ENCODE peak calls at places on chromosomes 5 and 9, in six cellular contexts. V, A, B, L, R and Z are unnamed samples.

GRCh38 chr5:36403601-36404311 is 102.1 kb upstream of the RANBP3L start:
- DNase-seq in V (no peak), A (no peak), B (no peak), L (no peak), R (no peak), Z (no peak)

GRCh38 chr9:22452415-22453010 is 5.9 kb downstream of the DMRTA1 start:
- DNase-seq in V (peak), A (peak), B (no peak), L (no peak), R (no peak), Z (no peak)

GRCh38 chr5:56649569-56649968 is 165.8 kb upstream of the MAP3K1 start:
- DNase-seq in V (no peak), A (no peak), B (peak), L (no peak), R (no peak), Z (no peak)

GRCh38 chr9:127976498-127976897 is 4.3 kb downstream of the EEIG1 start:
- DNase-seq in V (no peak), A (no peak), B (no peak), L (no peak), R (no peak), Z (no peak)

GRCh38 chr9:109064963-109065701 is 51.8 kb upstream of the CTNNAL1 start:
- DNase-seq in V (no peak), A (peak), B (no peak), L (no peak), R (no peak), Z (no peak)

GRCh38 chr9:4927043-4927471 is 58.0 kb upstream of the JAK2 start:
- DNase-seq in V (no peak), A (no peak), B (no peak), L (no peak), R (peak), Z (no peak)

GRCh38 chr9:113636165-113636564 is 172.6 kb downstream of the RGS3 start:
- DNase-seq in V (peak), A (no peak), B (no peak), L (no peak), R (no peak), Z (no peak)

GRCh38 chr5:164185000-164185399 is 679.6 kb downstream of the MAT2B start:
- DNase-seq in V (no peak), A (no peak), B (no peak), L (no peak), R (no peak), Z (no peak)

GRCh38 chr9:89874351-89875321 is 269.8 kb downstream of the GADD45G start:
- DNase-seq in V (no peak), A (no peak), B (peak), L (no peak), R (no peak), Z (no peak)

GRCh38 chr5:61292130-61292672 is 39.9 kb upstream of the ZSWIM6 start:
- DNase-seq in V (no peak), A (no peak), B (no peak), L (no peak), R (no peak), Z (no peak)

GRCh38 chr5:156411131-156411727 is 84.3 kb downstream of the SGCD start:
- DNase-seq in V (no peak), A (no peak), B (no peak), L (no peak), R (no peak), Z (no peak)

GRCh38 chr5:64925123-64925522 is 156.4 kb downstream of the CWC27 start:
- DNase-seq in V (no peak), A (no peak), B (no peak), L (no peak), R (no peak), Z (no peak)

GRCh38 chr5:89308606-89309040 is 425.6 kb upstream of the MEF2C start:
- DNase-seq in V (no peak), A (no peak), B (no peak), L (no peak), R (no peak), Z (no peak)

GRCh38 chr9:23769307-23769935 is 56.6 kb downstream of the ELAVL2 start:
- DNase-seq in V (no peak), A (no peak), B (no peak), L (no peak), R (no peak), Z (no peak)

GRCh38 chr9:36152741-36153438 is 16.3 kb upstream of the CCIN start:
- DNase-seq in V (no peak), A (no peak), B (no peak), L (no peak), R (no peak), Z (no peak)

GRCh38 chr9:36158122-36158521 is 11.1 kb upstream of the CCIN start:
- DNase-seq in V (no peak), A (no peak), B (no peak), L (no peak), R (no peak), Z (no peak)

GRCh38 chr9:36150529-36151305 is 14.2 kb downstream of the GLIPR2 start:
- DNase-seq in V (peak), A (no peak), B (no peak), L (no peak), R (no peak), Z (no peak)

GRCh38 chr9:36151306-36152210 is 15.0 kb downstream of the GLIPR2 start:
- DNase-seq in V (no peak), A (no peak), B (no peak), L (no peak), R (no peak), Z (no peak)

GRCh38 chr9:36154213-36154952 is 14.8 kb upstream of the CCIN start:
- DNase-seq in V (no peak), A (no peak), B (no peak), L (no peak), R (no peak), Z (no peak)
- TF ChIP-seq SIN3A in V (no peak), A (no peak), B (no peak), L (no peak), R (no peak), Z (no peak)

GRCh38 chr5:99019254-99019653 is 90.4 kb upstream of the CHD1 start:
- DNase-seq in V (no peak), A (no peak), B (no peak), L (no peak), R (no peak), Z (no peak)
- TF ChIP-seq SIN3A in V (no peak), A (no peak), B (no peak), L (no peak), R (no peak), Z (no peak)

DNA sequence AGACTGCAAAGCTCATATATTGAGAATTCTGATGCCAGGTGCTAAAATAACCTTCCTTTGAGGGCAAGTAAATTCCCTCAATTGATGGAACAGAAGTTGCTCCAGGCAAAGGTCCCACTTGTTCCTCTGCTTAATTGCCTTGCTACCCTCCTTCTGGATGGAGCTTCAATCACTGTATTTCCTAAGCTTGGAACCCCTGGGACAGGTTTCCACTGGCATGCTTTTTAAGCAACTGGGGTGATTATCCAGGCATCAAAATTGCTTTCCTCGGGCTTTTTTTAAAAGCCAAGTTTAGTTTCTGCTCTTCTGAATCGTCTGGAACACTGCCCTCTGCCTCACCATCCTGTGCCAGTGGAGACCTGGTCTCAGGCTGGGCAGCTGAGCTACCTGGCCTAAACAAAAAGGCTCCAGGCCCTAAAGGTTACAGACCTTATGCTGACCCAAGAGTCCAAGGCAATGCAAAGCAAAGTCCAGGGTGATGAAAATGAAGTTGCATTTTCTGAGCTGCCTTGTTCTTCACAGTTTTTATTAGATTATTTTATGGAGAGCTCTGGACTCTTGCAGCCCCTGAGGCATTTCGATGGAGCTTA is 167.9 kb upstream of the CD180 start:
- DNase-seq in V (no peak), A (no peak), B (no peak), L (no peak), R (no peak), Z (no peak)
- TF ChIP-seq SIN3A in V (no peak), A (no peak), B (no peak), L (no peak), R (no peak), Z (no peak)

GRCh38 chr5:74829413-74829812 is 36.8 kb downstream of the FAM169A start:
- DNase-seq in V (no peak), A (no peak), B (no peak), L (no peak), R (no peak), Z (no peak)

GRCh38 chr5:74839228-74839627 is 27.0 kb downstream of the FAM169A start:
- DNase-seq in V (no peak), A (no peak), B (no peak), L (no peak), R (no peak), Z (no peak)

GRCh38 chr5:74838262-74838661 is 27.9 kb downstream of the FAM169A start:
- DNase-seq in V (no peak), A (no peak), B (no peak), L (no peak), R (no peak), Z (no peak)

GRCh38 chr5:74837115-74837514 is 29.1 kb downstream of the FAM169A start:
- DNase-seq in V (no peak), A (no peak), B (no peak), L (no peak), R (no peak), Z (no peak)

DNA sequence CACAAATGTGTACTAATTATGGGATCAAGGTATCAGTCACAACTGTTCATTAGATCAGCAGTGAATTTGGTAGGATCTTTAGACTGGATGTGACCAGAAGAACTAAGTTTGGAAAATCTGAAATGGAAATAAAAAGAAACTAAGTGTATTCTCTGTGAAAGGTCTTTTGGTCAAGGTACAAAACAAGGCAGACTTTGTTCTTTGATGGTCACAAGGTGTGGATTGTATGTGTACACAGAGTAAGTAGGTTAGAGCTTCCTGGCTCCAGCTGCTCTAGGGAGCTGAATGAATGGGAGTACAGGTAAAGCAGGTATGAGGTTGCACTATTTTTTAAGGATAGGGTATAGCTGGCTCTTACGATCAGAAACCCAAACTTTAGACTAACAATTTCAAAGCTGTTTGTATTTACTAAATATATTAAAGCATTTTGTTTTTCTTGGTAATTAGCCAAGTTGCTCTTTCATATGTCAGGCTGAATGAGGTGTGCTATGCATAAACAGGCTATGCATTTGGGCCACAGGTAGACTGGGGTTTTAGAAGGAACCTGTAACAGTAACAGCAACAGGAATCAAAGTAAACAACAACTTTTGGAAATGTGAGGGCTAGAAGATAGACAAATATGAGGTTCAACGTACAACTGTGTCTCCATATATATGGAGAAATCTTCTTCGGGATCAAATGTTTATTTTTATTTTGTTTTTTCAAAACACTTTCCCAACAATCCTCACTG is 32.5 kb downstream of the FAM169A start:
- DNase-seq in V (peak), A (no peak), B (no peak), L (no peak), R (no peak), Z (no peak)
- TF ChIP-seq SIN3A in V (no peak), A (no peak), B (no peak), L (no peak), R (no peak), Z (no peak)

GRCh38 chr9:126705311-126705766 is 91.6 kb downstream of the LMX1B start:
- DNase-seq in V (peak), A (peak), B (peak), L (peak), R (peak), Z (peak)
- TF ChIP-seq SIN3A in V (no peak), A (no peak), B (no peak), L (no peak), R (no peak), Z (no peak)

GRCh38 chr5:135228236-135228635 is 170.8 kb downstream of the MACROH2A1 start:
- DNase-seq in V (no peak), A (no peak), B (no peak), L (no peak), R (no peak), Z (no peak)

GRCh38 chr5:135231289-135231688 is 167.7 kb downstream of the MACROH2A1 start:
- DNase-seq in V (no peak), A (no peak), B (no peak), L (peak), R (no peak), Z (no peak)

GRCh38 chr5:135229122-135229521 is 169.9 kb downstream of the MACROH2A1 start:
- DNase-seq in V (no peak), A (no peak), B (no peak), L (no peak), R (no peak), Z (no peak)

GRCh38 chr5:135229679-135230132 is 169.3 kb downstream of the MACROH2A1 start:
- DNase-seq in V (peak), A (no peak), B (no peak), L (no peak), R (no peak), Z (no peak)

DNA sequence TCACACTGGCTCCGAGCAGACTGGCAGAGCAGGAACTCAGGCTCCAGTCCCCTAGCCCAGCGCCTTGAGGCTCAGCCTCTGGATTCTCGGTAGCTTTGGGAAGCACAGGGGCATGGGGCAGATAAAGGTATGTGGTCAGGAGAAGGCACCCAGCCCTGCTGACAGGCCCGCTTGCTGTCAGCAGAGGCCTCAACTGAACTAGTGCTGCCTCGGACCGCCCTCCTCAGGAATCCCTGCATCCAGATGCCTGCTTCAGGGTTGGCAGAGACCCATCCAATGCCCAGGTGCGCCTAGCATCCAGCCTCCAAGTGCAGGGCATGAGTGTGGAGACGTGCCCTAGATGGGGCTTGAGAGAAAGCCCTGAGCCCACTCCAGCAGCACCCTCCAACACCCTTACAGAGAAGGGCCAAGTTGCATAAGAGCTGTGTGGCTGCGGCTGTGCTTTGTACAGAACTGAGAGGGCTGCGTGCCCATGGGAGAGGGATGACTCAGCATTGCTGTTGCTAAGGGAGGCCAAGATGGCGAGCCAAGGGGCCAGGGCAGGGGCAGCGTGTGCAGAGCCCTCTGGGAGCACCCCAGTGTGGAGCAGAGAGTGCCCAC is 168.6 kb downstream of the MACROH2A1 start:
- DNase-seq in V (peak), A (no peak), B (no peak), L (peak), R (no peak), Z (no peak)
- TF ChIP-seq SIN3A in V (no peak), A (no peak), B (no peak), L (no peak), R (no peak), Z (no peak)

DNA sequence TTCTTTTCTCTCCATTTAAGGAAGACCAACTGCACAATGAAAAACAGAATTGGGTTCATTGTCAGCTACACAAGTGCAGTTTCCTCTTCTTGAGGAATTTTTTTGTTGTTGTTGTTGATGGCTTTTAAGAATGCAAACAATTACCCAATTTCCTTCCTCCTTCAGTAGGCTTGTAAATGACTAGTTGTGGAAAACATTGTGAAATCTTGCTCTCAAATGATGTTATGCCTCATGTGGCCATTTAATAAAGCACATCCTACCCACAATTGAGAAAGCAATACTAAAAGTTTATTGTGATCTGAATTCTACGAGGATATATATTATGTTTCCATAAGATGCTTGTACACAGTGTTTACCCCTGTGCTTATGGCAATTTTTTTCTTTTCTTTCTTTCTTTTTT is 171.6 kb downstream of the FAM174A start:
- DNase-seq in V (no peak), A (no peak), B (no peak), L (no peak), R (no peak), Z (peak)
- TF ChIP-seq SIN3A in V (no peak), A (no peak), B (no peak), L (no peak), R (no peak), Z (no peak)